ENCODE peak calls at places on chromosomes 13 and 19, in five cellular contexts. Q is choroid plexus epithelial cell, A is NCI-H748 treated with DMSO at 0.1 percent for 48 hours, X is EL, T is amniotic epithelial cell. G is an unnamed sample.

GRCh38 chr13:95569966-95570365 is 17.4 kb downstream of the CLDN10 start:
- DNase-seq in X (peak; percentile 13), T (no peak), A (no peak), Q (no peak), G (no peak)

GRCh38 chr19:48315712-48316111 is 9.6 kb upstream of the EMP3 start:
- DNase-seq in X (no peak), A (no peak), T (no peak), Q (no peak), G (no peak)

GRCh38 chr13:51181752-51182383 is 40.3 kb upstream of the FAM124A start:
- DNase-seq in A (no peak), Q (no peak), X (no peak), T (no peak), G (no peak)

GRCh38 chr19:5631511-5632240 is 8.8 kb downstream of the SAFB start:
- DNase-seq in Q (peak; percentile 36), T (no peak), X (no peak), A (no peak), G (no peak)

GRCh38 chr19:30225615-30226463 is 146.3 kb upstream of the ZNF536 start:
- DNase-seq in X (no peak), Q (no peak), T (no peak), A (no peak), G (no peak)

GRCh38 chr19:51364200-51365106 is 1.7 kb downstream of the ETFB start:
- DNase-seq in A (no peak), X (peak; percentile 47), Q (peak; percentile 43), T (no peak), G (no peak)

GRCh38 chr19:52070496-52070895 is 21.9 kb upstream of the ZNF432 start:
- DNase-seq in X (peak; percentile 53), T (peak; percentile 80), A (no peak), Q (peak; percentile 92), G (no peak)

GRCh38 chr19:13150919-13151604 is 851 bp downstream of the IER2 start:
- DNase-seq in T (no peak), X (peak; percentile 22), Q (no peak), A (no peak), G (no peak)

GRCh38 chr13:21020176-21020575 is 41.2 kb downstream of the LATS2 start:
- DNase-seq in A (no peak), T (no peak), X (no peak), Q (no peak), G (no peak)